ENCODE peak calls at places on chromosomes 12 and 14, in five cellular contexts. S, T, R, D and U are unnamed samples. For H3K9me3 and H3K4me1, the result is how much of the 10 kb centered on the place peaks cover.

GRCh38 chr12:14249368-14249767 is 116.1 kb upstream of the ATF7IP start:
- DNase-seq in R (no peak), D (no peak), T (no peak), S (no peak), U (no peak)

GRCh38 chr12:117640511-117640910 is 279.1 kb upstream of the NOS1 start:
- DNase-seq in T (no peak), D (no peak), S (no peak), R (no peak), U (no peak)

GRCh38 chr12:24661657-24662096 is 287.2 kb downstream of the BCAT1 start:
- DNase-seq in S (no peak), D (no peak), T (no peak), R (no peak), U (peak)

GRCh38 chr12:26287666-26288408 is 92.5 kb downstream of the SSPN start:
- DNase-seq in T (no peak), R (no peak), D (no peak), S (no peak), U (peak)

GRCh38 chr12:39123580-39123979 is 218.2 kb upstream of the CPNE8 start:
- DNase-seq in S (no peak), T (no peak), R (peak), D (no peak), U (no peak)

GRCh38 chr12:108724054-108724889 is 7.0 kb downstream of the CORO1C start:
- DNase-seq in S (no peak), D (peak), T (peak), R (peak), U (no peak)

GRCh38 chr12:27667540-27667939 is 28.7 kb upstream of the REP15 start:
- DNase-seq in S (no peak), T (peak), R (no peak), D (no peak), U (no peak)

GRCh38 chr12:123995023-123995422 is 22.0 kb downstream of the ZNF664 start:
- DNase-seq in D (no peak), S (no peak), R (peak), T (peak), U (no peak)

GRCh38 chr12:65023485-65023884 is 97.6 kb downstream of the WIF1 start:
- DNase-seq in R (no peak), D (no peak), T (no peak), S (no peak), U (no peak)

GRCh38 chr12:61531195-61531594 is 729.0 kb upstream of the USP15 start:
- DNase-seq in D (no peak), T (no peak), R (no peak), S (no peak), U (no peak)

GRCh38 chr14:101500681-101501080 is 60.6 kb upstream of the DIO3 start:
- DNase-seq in T (no peak), S (no peak), R (no peak), D (peak), U (no peak)

GRCh38 chr12:18332173-18332572 is 70.9 kb downstream of the PIK3C2G start:
- DNase-seq in T (no peak), D (no peak), S (no peak), R (no peak), U (no peak)

GRCh38 chr14:55028066-55028465 is 1.0 kb downstream of the SOCS4 start:
- DNase-seq in D (no peak), R (peak), S (no peak), T (no peak), U (no peak)

GRCh38 chr12:64858882-64859281 is 34.4 kb downstream of the TBC1D30 start:
- DNase-seq in T (no peak), R (no peak), S (no peak), D (no peak), U (no peak)

GRCh38 chr14:61663312-61663974 is 31.9 kb upstream of the HIF1A start:
- DNase-seq in R (no peak), T (peak), S (no peak), D (no peak), U (no peak)

GRCh38 chr14:54815016-54815415 is 87.6 kb downstream of the GCH1 start:
- DNase-seq in R (no peak), T (no peak), S (no peak), D (no peak), U (peak)

GRCh38 chr12:50212071-50212467 is 44.9 kb upstream of the CERS5 start:
- DNase-seq in D (no peak), R (peak), T (peak), S (no peak), U (no peak)

GRCh38 chr14:102694530-102695171 is 82.6 kb upstream of the TRAF3 start:
- DNase-seq in R (peak), T (peak), D (peak), S (peak), U (peak)

GRCh38 chr12:23193552-23193951 is 568.6 kb downstream of the ETNK1 start:
- DNase-seq in D (no peak), S (no peak), R (no peak), T (no peak), U (no peak)

GRCh38 chr14:23183076-23183475 is 384 bp downstream of the SLC7A8 start:
- DNase-seq in R (peak), S (no peak), T (no peak), D (no peak), U (no peak)

GRCh38 chr12:124524231-124524925 is 43.0 kb downstream of the NCOR2 start:
- DNase-seq in T (no peak), R (peak), D (no peak), S (no peak), U (no peak)

GRCh38 chr14:93430319-93430801 is 379 bp upstream of the UNC79 start:
- DNase-seq in S (peak), D (peak), T (no peak), R (no peak), U (peak)

GRCh38 chr14:93309430-93309966 is 23.3 kb downstream of the BTBD7 start:
- DNase-seq in S (no peak), R (peak), T (no peak), D (no peak), U (no peak)

GRCh38 chr12:50637870-50638481 is 125.9 kb upstream of the ATF1 start:
- DNase-seq in S (no peak), R (peak), D (no peak), T (peak), U (no peak)

GRCh38 chr12:30692470-30692869 is 3.2 kb downstream of the IPO8 start:
- DNase-seq in D (no peak), S (no peak), R (peak), T (no peak), U (no peak)

GRCh38 chr14:76990084-76990483 is 38.4 kb downstream of the IRF2BPL start:
- DNase-seq in T (no peak), D (no peak), S (no peak), R (no peak), U (no peak)

GRCh38 chr14:68566075-68566474 is 226.8 kb downstream of the ZFP36L1 start:
- DNase-seq in R (no peak), S (no peak), D (no peak), T (no peak), U (peak)

GRCh38 chr14:75626857-75627256 is 33.8 kb downstream of the ERG28 start:
- DNase-seq in D (no peak), T (no peak), R (no peak), S (no peak), U (no peak)

GRCh38 chr12:127422935-127423585 is 843.9 kb upstream of the TMEM132C start:
- DNase-seq in D (no peak), T (no peak), R (no peak), S (no peak), U (no peak)

GRCh38 chr12:122399592-122400373 is 22.7 kb downstream of the CLIP1 start:
- DNase-seq in T (peak), R (peak), D (peak), S (peak), U (peak)

GRCh38 chr12:122402264-122402663 is 20.2 kb downstream of the CLIP1 start:
- DNase-seq in D (no peak), S (no peak), R (no peak), T (no peak), U (no peak)

GRCh38 chr12:122403831-122404230 is 18.6 kb downstream of the CLIP1 start:
- DNase-seq in T (no peak), D (no peak), R (no peak), S (no peak), U (no peak)

GRCh38 chr12:122406701-122407154 is 15.7 kb downstream of the CLIP1 start:
- DNase-seq in D (no peak), S (no peak), R (no peak), T (no peak), U (no peak)

DNA sequence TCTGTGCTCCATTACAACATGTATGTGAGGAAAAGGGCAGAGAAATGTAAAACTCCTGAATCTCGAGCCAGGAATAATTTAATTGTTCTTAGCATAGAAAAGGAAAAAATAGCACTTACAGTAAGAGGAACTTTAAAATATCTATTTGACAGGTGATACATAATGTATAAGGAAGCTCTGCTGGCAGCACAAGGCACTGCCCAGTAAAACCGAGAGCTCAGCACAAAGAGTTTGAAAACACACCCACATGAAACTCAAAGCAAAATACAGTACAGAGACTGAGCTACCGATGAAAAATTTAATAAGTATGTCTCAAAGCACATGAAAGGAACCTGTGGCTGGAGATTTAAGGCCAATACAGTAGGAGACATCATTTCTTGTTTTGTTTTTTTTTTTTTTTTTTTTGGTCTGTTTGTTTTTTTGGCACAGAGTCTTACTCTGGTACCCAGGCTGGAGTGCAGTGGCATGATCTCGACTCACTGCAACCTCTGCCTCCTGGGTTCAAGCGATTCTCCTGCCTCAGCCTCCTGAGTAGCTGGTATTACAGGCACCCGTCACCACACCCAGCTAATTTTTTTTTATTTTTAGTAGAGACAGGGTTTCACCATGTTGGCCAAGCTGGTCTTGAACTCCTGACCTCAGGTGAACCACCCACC is 19.2 kb downstream of the CLIP1 start:
- DNase-seq in T (peak), S (no peak), D (no peak), R (no peak), U (no peak)
- H3K9me3 ChIP-seq in T (under half), S (under half), D (under half), R (under half), U (under half)

GRCh38 chr14:64970041-64970440 is 2.1 kb downstream of the RAB15 start:
- DNase-seq in T (no peak), D (no peak), S (no peak), R (no peak), U (no peak)
- H3K4me1 ChIP-seq in T (under half), D (under half), S (under half), R (under half), U (under half)

GRCh38 chr12:91180162-91180561 is 2.5 kb downstream of the DCN start:
- DNase-seq in T (no peak), S (no peak), R (no peak), D (no peak), U (no peak)

GRCh38 chr12:91178139-91178561 is 4.5 kb downstream of the DCN start:
- DNase-seq in R (peak), T (no peak), S (no peak), D (no peak), U (no peak)

GRCh38 chr12:91179315-91179714 is 3.3 kb downstream of the DCN start:
- DNase-seq in D (no peak), S (no peak), T (no peak), R (no peak), U (peak)

GRCh38 chr12:91177380-91177779 is 5.2 kb downstream of the DCN start:
- DNase-seq in T (no peak), D (no peak), S (no peak), R (no peak), U (no peak)

DNA sequence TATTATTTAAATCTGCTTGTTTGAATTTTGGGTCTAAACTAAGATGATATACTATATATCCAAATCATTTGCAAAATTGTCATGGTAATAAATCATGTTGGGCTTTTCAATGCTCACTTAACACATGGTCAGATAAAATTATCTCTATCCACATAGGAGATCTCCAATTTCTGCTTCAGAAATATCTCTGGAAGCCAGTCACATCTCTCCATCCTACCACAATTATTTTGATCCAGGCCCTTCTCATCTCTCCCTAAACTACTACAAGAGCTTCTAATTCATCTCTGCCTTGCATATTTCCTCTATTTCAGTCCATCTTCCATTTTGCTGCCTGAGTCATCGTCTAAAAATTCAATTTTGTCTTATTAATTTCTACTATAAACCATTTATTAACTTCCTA is 3.8 kb downstream of the DCN start:
- DNase-seq in T (no peak), R (no peak), S (no peak), D (no peak), U (no peak)
- H3K27ac ChIP-seq in T (no peak), R (no peak), S (no peak), D (no peak), U (no peak)

DNA sequence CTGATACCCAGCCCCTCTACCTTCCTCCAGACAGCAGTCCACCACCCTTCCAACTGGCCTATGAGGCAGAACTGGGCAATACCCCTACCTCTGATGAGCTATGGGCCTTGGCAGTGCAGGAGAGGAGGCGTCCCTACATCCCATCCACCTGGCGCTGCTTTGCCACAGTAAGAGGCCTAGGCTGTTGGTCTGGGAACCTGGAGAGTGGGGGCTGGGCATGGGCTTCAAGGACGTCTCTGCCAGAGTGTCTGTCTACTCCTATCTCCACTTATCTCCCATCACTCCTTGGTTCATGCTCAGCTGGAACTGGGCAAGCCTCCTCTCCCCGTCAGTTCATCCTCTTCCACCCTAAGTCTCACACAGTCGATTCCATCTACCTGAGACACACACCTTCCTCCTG is 6.5 kb downstream of the AMHR2 start:
- DNase-seq in T (no peak), D (no peak), R (no peak), S (no peak), U (no peak)
- H3K9me3 ChIP-seq in T (under half), D (under half), R (under half), S (under half), U (under half)

DNA sequence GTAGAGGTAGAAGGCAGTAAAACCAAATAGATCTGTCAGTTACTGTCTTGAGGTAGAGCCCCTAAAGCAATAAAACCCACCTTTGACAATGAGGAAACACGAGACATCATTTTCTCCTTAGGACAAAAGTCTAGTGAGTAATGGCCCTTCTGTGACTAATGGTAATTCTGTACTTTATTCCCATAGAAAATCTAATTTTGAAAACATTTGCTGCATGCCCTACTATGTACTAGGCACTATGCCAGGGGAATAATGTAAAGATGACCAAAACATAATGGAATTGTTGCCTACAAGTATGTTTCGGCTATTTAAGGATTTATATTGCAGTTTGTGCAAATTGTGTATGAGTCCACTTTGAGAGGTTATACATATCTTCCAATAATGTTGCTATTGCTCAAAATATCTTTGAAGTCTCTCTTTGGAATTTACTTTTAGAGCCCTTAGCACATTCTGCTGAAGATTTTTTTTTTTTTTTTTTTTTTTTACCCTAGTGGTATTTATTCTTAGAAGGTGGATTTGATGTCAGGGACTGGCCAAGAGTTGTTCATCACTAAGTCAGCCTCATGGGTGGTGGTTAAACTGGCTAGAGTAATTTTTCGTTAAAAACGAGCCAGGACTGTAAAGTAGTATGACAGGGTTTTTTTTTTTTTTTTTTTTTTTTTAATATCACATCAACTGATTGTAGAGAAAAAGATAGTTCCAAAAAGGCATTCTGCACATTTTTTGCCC is 109.7 kb downstream of the CRADD start:
- DNase-seq in S (no peak), D (no peak), T (no peak), R (peak), U (no peak)
- H3K4me1 ChIP-seq in S (under half), D (under half), T (under half), R (half or more), U (under half)

GRCh38 chr12:113897406-113897805 is 68.7 kb downstream of the RBM19 start:
- DNase-seq in S (no peak), T (no peak), R (no peak), D (no peak), U (no peak)
- H3K27ac ChIP-seq in S (no peak), T (no peak), R (no peak), D (no peak), U (no peak)

GRCh38 chr12:114443607-114444421 is 37.9 kb upstream of the TBX5 start:
- DNase-seq in S (peak), D (peak), T (no peak), R (no peak), U (no peak)
- H3K9me3 ChIP-seq in S (under half), D (under half), T (under half), R (under half), U (under half)

DNA sequence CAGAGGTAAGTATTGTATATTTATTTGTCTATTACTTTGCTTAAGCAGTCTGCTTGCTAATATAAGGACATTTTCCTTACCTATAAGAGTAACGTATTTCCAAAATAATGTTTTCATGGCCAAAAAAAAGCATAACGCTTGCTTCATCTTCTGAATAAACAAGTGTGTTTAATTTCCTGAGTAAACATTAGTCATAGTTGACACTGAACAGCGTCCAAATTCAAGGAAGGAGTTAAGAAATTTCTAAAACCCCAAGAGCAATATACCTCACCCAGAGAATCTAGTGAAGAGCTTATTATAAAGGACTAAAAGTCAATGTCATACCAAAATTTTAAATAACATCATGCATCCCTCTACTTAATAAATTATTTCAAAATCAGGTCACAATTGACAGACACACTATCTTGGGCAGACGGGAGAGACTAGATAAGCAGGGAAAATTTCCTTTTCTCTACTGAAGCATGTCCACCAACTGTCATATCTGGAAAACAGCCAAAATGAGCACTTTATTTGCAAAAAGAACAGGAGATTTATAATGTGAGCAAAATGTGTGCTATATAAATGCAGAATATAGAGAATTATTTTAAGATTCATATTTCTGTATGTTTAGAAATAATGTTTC is 25.1 kb downstream of the ANKS1B start:
- DNase-seq in S (no peak), R (peak), T (no peak), D (no peak), U (no peak)
- H3K4me1 ChIP-seq in S (under half), R (under half), T (under half), D (under half), U (under half)

GRCh38 chr14:99258884-99259283 is 13.1 kb downstream of the BCL11B start:
- DNase-seq in R (no peak), T (no peak), S (no peak), D (no peak), U (no peak)

GRCh38 chr14:99260652-99261551 is 11.1 kb downstream of the BCL11B start:
- DNase-seq in S (no peak), D (no peak), R (no peak), T (peak), U (no peak)

GRCh38 chr14:99260116-99260515 is 11.9 kb downstream of the BCL11B start:
- DNase-seq in D (no peak), S (no peak), R (no peak), T (peak), U (no peak)

GRCh38 chr14:99258341-99258781 is 13.6 kb downstream of the BCL11B start:
- DNase-seq in D (no peak), R (no peak), S (no peak), T (peak), U (no peak)

GRCh38 chr14:99259327-99259726 is 12.7 kb downstream of the BCL11B start:
- DNase-seq in T (peak), R (no peak), D (no peak), S (no peak), U (no peak)
- H3K27ac ChIP-seq in T (peak), R (no peak), D (no peak), S (no peak), U (no peak)

DNA sequence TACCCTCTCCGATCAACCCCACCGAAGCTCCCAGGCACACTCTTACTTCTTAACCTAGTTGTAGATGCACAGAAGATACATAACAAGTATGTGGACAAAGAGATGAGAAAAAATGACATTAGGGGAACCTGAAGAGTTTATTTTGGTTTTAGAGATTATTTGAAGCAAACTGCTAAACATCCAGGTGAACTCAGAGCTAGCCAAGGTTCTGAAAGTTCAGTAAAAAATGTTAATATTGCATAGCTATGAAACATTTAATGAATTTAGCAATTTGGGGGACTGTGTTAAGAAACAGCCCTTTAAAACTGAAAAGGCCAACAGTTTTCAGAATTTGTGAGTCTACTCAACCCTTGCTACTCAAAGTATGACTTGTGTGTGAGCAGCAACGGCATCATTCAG is 174.4 kb downstream of the NAV3 start:
- DNase-seq in T (no peak), S (no peak), D (no peak), R (no peak), U (no peak)
- H3K9me3 ChIP-seq in T (under half), S (under half), D (under half), R (under half), U (under half)